ENCODE peak calls at places on chromosomes 3 and 15, in seven cellular contexts. G is activated T-helper 9 cell treated with anti-CD3 and anti-CD28 coated beads, Interleukin-2, amount 50 U/mL, for 16 hours; Y is NCI-H1092 treated with DMSO at 0.1 percent for 48 hours; J is stimulated activated CD8-positive, alpha-beta memory T cell treated with anti-CD3 and anti-CD28 coated beads, Interleukin-15, amount 100 ng/mL, for 48 hours; O is HFFc6; A is ureter; Z is activated CD4-positive, alpha-beta T cell treated with anti-CD3 and anti-CD28 coated beads, Interleukin-2, amount 10 ng/mL, durations not matched to agents 7 days and 5 days. U is an unnamed sample.

GRCh38 chr3:50341996-50342732 is 1.5 kb upstream of the RASSF1 start:
- DNase-seq in G (no peak), Y (no peak), J (no peak), O (no peak), A (no peak), Z (no peak), U (no peak)

GRCh38 chr3:72492240-72492639 is 356.0 kb downstream of the SHQ1 start:
- DNase-seq in G (no peak), Y (no peak), J (no peak), O (peak), A (no peak), Z (no peak), U (peak)

GRCh38 chr3:14377838-14378169 is 24.6 kb upstream of the SLC6A6 start:
- DNase-seq in G (no peak), Y (no peak), J (peak), O (no peak), A (no peak), Z (peak), U (no peak)

GRCh38 chr15:62928996-62929350 is 113.6 kb upstream of the TPM1 start:
- DNase-seq in G (no peak), Y (no peak), J (no peak), O (peak), A (no peak), Z (no peak), U (peak)

GRCh38 chr3:187738089-187738399 is 7.2 kb downstream of the BCL6 start:
- DNase-seq in G (no peak), Y (peak), J (no peak), O (no peak), A (no peak), Z (no peak), U (no peak)

GRCh38 chr3:122576174-122576940 is 1.1 kb upstream of the PARP15 start:
- DNase-seq in G (no peak), Y (no peak), J (no peak), O (no peak), A (no peak), Z (no peak), U (peak)

GRCh38 chr15:39426552-39427532 is 154.0 kb upstream of the THBS1 start:
- DNase-seq in G (peak), Y (peak), J (peak), O (no peak), A (no peak), Z (peak), U (peak)

GRCh38 chr15:62444104-62445027 is 279.3 kb upstream of the C2CD4B start:
- DNase-seq in G (no peak), Y (no peak), J (no peak), O (peak), A (no peak), Z (no peak), U (peak)

GRCh38 chr3:191210032-191210431 is 11.0 kb downstream of the OSTN start:
- DNase-seq in G (no peak), Y (no peak), J (no peak), O (no peak), A (no peak), Z (no peak), U (no peak)

GRCh38 chr15:98686983-98687382 is 38.6 kb downstream of the IGF1R start:
- DNase-seq in G (no peak), Y (no peak), J (no peak), O (no peak), A (no peak), Z (no peak), U (no peak)

GRCh38 chr15:40487816-40488682 is 17.3 kb downstream of the CHST14 start:
- DNase-seq in G (no peak), Y (no peak), J (no peak), O (no peak), A (no peak), Z (no peak), U (no peak)

GRCh38 chr3:115254492-115255196 is 107.6 kb upstream of the ZBTB20 start:
- DNase-seq in G (no peak), Y (no peak), J (no peak), O (no peak), A (no peak), Z (no peak), U (no peak)

GRCh38 chr3:120550546-120550945 is 45.6 kb upstream of the NDUFB4 start:
- DNase-seq in G (no peak), Y (no peak), J (no peak), O (no peak), A (no peak), Z (no peak), U (peak)

GRCh38 chr15:92907229-92907628 is 7.1 kb downstream of the CHD2 start:
- DNase-seq in G (no peak), Y (no peak), J (no peak), O (no peak), A (no peak), Z (no peak), U (no peak)

GRCh38 chr15:26623071-26623470 is 149.8 kb downstream of the GABRB3 start:
- DNase-seq in G (no peak), Y (no peak), J (no peak), O (no peak), A (no peak), Z (no peak), U (no peak)

GRCh38 chr3:177196473-177197040 is 725 bp downstream of the TBL1XR1 start:
- DNase-seq in G (peak), Y (peak), J (no peak), O (peak), A (peak), Z (peak), U (peak)

GRCh38 chr3:134249935-134250716 is 533 bp downstream of the RYK start:
- DNase-seq in G (peak), Y (peak), J (peak), O (peak), A (peak), Z (peak), U (peak)

GRCh38 chr15:41502787-41503668 is 9.4 kb downstream of the ITPKA start:
- DNase-seq in G (no peak), Y (no peak), J (no peak), O (no peak), A (no peak), Z (no peak), U (no peak)

GRCh38 chr15:88572030-88572333 is 25.5 kb upstream of the DET1 start:
- DNase-seq in G (no peak), Y (no peak), J (no peak), O (no peak), A (no peak), Z (no peak), U (no peak)

GRCh38 chr3:169581633-169582032 is 81.9 kb downstream of the MECOM start:
- DNase-seq in G (no peak), Y (no peak), J (no peak), O (peak), A (no peak), Z (no peak), U (no peak)

GRCh38 chr15:45704329-45705249 is 69.8 kb downstream of the SQOR start:
- DNase-seq in G (no peak), Y (no peak), J (no peak), O (peak), A (no peak), Z (peak), U (peak)

GRCh38 chr3:59424268-59425010 is 374.6 kb upstream of the CFAP20DC start:
- DNase-seq in G (no peak), Y (no peak), J (no peak), O (no peak), A (no peak), Z (peak), U (peak)

GRCh38 chr15:70491641-70492040 is 271.7 kb downstream of the UACA start:
- DNase-seq in G (no peak), Y (no peak), J (no peak), O (no peak), A (no peak), Z (no peak), U (no peak)

GRCh38 chr3:197476126-197476525 is 79.6 kb downstream of the BDH1 start:
- DNase-seq in G (no peak), Y (no peak), J (no peak), O (no peak), A (no peak), Z (no peak), U (no peak)

U was measured in AG08395.